ENCODE peak calls at places on chromosomes 5 and 9, in four cellular contexts. X, V, Y and R are unnamed samples.

GRCh38 chr9:113990975-113991471 is 87.1 kb downstream of the AMBP start:
- DNase-seq in Y (no peak), V (no peak), X (no peak), R (no peak)

GRCh38 chr5:102758576-102758975 is 3.5 kb downstream of the PAM start:
- DNase-seq in V (no peak), Y (no peak), X (no peak), R (no peak)

GRCh38 chr9:4828776-4829175 is 36.0 kb downstream of the RCL1 start:
- DNase-seq in Y (no peak), X (no peak), V (no peak), R (no peak)

GRCh38 chr5:4511996-4512656 is 628.0 kb upstream of the ADAMTS16 start:
- DNase-seq in V (peak; percentile 27), X (peak; percentile 12), Y (peak; percentile 69), R (no peak)

GRCh38 chr9:132833451-132834130 is 44.5 kb downstream of the AK8 start:
- DNase-seq in V (no peak), X (no peak), Y (no peak), R (no peak)

GRCh38 chr9:87564706-87565335 is 67.2 kb downstream of the DAPK1 start:
- DNase-seq in V (no peak), X (no peak), Y (no peak), R (no peak)

GRCh38 chr9:135229701-135230385 is 142.4 kb downstream of the OLFM1 start:
- DNase-seq in V (no peak), Y (no peak), X (no peak), R (no peak)

GRCh38 chr5:1003296-1003937 is 5.2 kb upstream of the NKD2 start:
- DNase-seq in V (peak; percentile 19), X (no peak), Y (peak; percentile 42), R (peak; percentile 54)

GRCh38 chr5:6804766-6805165 is 91.5 kb downstream of the TENT4A start:
- DNase-seq in Y (no peak), V (no peak), X (no peak), R (no peak)

GRCh38 chr5:11709021-11709420 is 195.2 kb downstream of the CTNND2 start:
- DNase-seq in X (no peak), V (no peak), Y (no peak), R (no peak)

GRCh38 chr9:16726718-16727451 is 143.6 kb downstream of the BNC2 start:
- DNase-seq in Y (peak; percentile 81), V (peak; percentile 76), X (peak; percentile 63), R (peak; percentile 44)

GRCh38 chr5:154444559-154445421 is 1.0 kb upstream of the SAP30L start:
- DNase-seq in X (peak; percentile 33), Y (no peak), V (peak; percentile 16), R (peak; percentile 58)

GRCh38 chr9:116555556-116556180 is 131.4 kb upstream of the TRIM32 start:
- DNase-seq in Y (no peak), V (no peak), X (no peak), R (no peak)

GRCh38 chr5:128965011-128965637 is at the start of gene SLC27A6:
- DNase-seq in Y (no peak), X (peak; percentile 13), V (peak; percentile 46), R (peak; percentile 2)
- H3K4me3 ChIP-seq in Y (no peak within 1 kb of the TSS), X (peak within 1 kb of the TSS; percentile 41), V (peak within 1 kb of the TSS; percentile 72), R (no peak within 1 kb of the TSS)

DNA sequence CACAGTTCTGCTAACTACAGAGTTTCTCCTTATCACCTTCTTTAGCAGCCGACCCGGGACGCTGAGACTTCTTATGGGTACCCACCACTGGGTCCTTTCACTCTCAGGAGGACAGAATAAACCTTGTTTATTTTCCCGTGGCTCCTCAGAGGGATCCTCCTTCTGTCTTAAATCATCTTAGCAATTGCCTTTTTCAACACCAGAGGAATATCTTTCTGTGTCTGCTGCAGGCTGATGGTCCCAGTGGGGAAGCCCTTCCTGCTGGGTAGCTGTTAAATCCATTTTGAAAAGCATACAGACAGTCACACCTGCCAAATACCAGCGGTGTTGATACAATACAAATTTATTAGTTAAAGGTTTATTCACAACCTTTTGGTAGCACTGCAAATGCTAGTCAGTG is 222.8 kb downstream of the AOPEP start:
- DNase-seq in X (no peak), Y (no peak), V (no peak), R (no peak)
- H3K4me1 ChIP-seq in X (peaks cover 80% of the 10 kb centered on the region), Y (peaks cover 42% of the 10 kb centered on the region), V (peaks cover 75% of the 10 kb centered on the region), R (peaks cover 22% of the 10 kb centered on the region)

GRCh38 chr5:159697536-159697935 is 218.7 kb upstream of the ADRA1B start:
- DNase-seq in Y (no peak), V (no peak), X (no peak), R (no peak)
- H3K4me3 ChIP-seq in Y (no peak overlapping the region), V (no peak overlapping the region), X (no peak overlapping the region), R (no peak overlapping the region)

GRCh38 chr5:142979636-142980035 is 209.5 kb downstream of the ARHGAP26 start:
- DNase-seq in Y (no peak), X (no peak), V (no peak), R (peak; percentile 71)
- H3K4me1 ChIP-seq in Y (peaks cover 32% of the 10 kb centered on the region), X (peaks cover 19% of the 10 kb centered on the region), V (peaks cover 54% of the 10 kb centered on the region), R (peaks cover 24% of the 10 kb centered on the region)